ENCODE peak calls at places on chromosomes 5 and 9, in four cellular contexts. K is EH; B is lung microvascular endothelial cell; C is CD4-positive, CD25-positive, alpha-beta regulatory T cell. H is an unnamed sample.

GRCh38 chr9:123395276-123396006 is 39.4 kb downstream of the CRB2 start:
- DNase-seq in K (no peak), B (no peak), C (no peak), H (no peak)

GRCh38 chr9:98502976-98503325 is 205.8 kb downstream of the GABBR2 start:
- DNase-seq in K (peak), B (peak), C (no peak), H (no peak)

GRCh38 chr5:4547547-4547946 is 592.6 kb upstream of the ADAMTS16 start:
- DNase-seq in K (no peak), B (no peak), C (no peak), H (no peak)

GRCh38 chr5:145244251-145244650 is 590.9 kb downstream of the PRELID2 start:
- DNase-seq in K (no peak), B (no peak), C (no peak), H (no peak)

GRCh38 chr9:9920425-9920824 is 692.4 kb downstream of the PTPRD start:
- DNase-seq in K (no peak), B (no peak), C (no peak), H (no peak)

GRCh38 chr5:40223884-40224402 is 455.8 kb upstream of the PTGER4 start:
- DNase-seq in K (peak), B (peak), C (no peak), H (no peak)

GRCh38 chr5:8851101-8851500 is 694.8 kb downstream of the SEMA5A start:
- DNase-seq in K (peak), B (no peak), C (no peak), H (no peak)

GRCh38 chr5:62605638-62606037 is 27.0 kb downstream of the LRRC70 start:
- DNase-seq in K (no peak), B (no peak), C (no peak), H (no peak)

GRCh38 chr9:88748566-88749238 is 213.7 kb downstream of the NXNL2 start:
- DNase-seq in K (peak), B (no peak), C (no peak), H (no peak)

GRCh38 chr9:83707518-83707767 is 315 bp downstream of the UBQLN1 start:
- DNase-seq in K (peak), B (no peak), C (no peak), H (no peak)

GRCh38 chr9:75390951-75391350 is 302.6 kb downstream of the OSTF1 start:
- DNase-seq in K (no peak), B (no peak), C (no peak), H (no peak)

GRCh38 chr5:27026791-27027190 is 11.6 kb downstream of the CDH9 start:
- DNase-seq in K (no peak), B (no peak), C (no peak), H (no peak)

GRCh38 chr5:177087707-177088005 is 941 bp downstream of the FGFR4 start:
- DNase-seq in K (no peak), B (no peak), C (no peak), H (no peak)

GRCh38 chr9:131980267-131980916 is 99.3 kb downstream of the MED27 start:
- DNase-seq in K (no peak), B (no peak), C (no peak), H (no peak)

GRCh38 chr9:71769175-71770165 is 1.2 kb upstream of the CEMIP2 start:
- DNase-seq in K (peak), B (peak), C (peak), H (peak)

GRCh38 chr5:120139039-120139438 is 325.1 kb upstream of the PRR16 start:
- DNase-seq in K (peak), B (peak), C (no peak), H (no peak)

GRCh38 chr5:372556-372910 is 51.0 kb downstream of the AHRR start:
- DNase-seq in K (no peak), B (no peak), C (no peak), H (no peak)

GRCh38 chr5:89315194-89315593 is 432.2 kb upstream of the MEF2C start:
- DNase-seq in K (no peak), B (no peak), C (no peak), H (peak)

GRCh38 chr5:133035224-133035623 is 8.9 kb upstream of the ZCCHC10 start:
- DNase-seq in K (no peak), B (no peak), C (no peak), H (no peak)

GRCh38 chr5:128537306-128537998 is 593 bp downstream of the FBN2 start:
- DNase-seq in K (peak), B (peak), C (no peak), H (no peak)

GRCh38 chr9:103821115-103821514 is 273.0 kb upstream of the SMC2 start:
- DNase-seq in K (no peak), B (no peak), C (no peak), H (no peak)

GRCh38 chr5:96844476-96844990 is 31.8 kb upstream of the ERAP2 start:
- DNase-seq in K (peak), B (no peak), C (no peak), H (no peak)

GRCh38 chr9:26975728-26976707 is 19.8 kb downstream of the IFT74 start:
- DNase-seq in K (peak), B (peak), C (peak), H (no peak)

GRCh38 chr9:8560560-8561525 is 761.3 kb upstream of the DMAC1 start:
- DNase-seq in K (no peak), B (no peak), C (no peak), H (no peak)

GRCh38 chr9:91474656-91475055 is 51.0 kb upstream of the NFIL3 start:
- DNase-seq in K (no peak), B (no peak), C (no peak), H (no peak)

GRCh38 chr5:7878381-7878873 is 9.5 kb downstream of the MTRR start:
- DNase-seq in K (peak), B (no peak), C (no peak), H (peak)

GRCh38 chr5:65013141-65013540 is 244.4 kb downstream of the CWC27 start:
- DNase-seq in K (peak), B (peak), C (no peak), H (no peak)

GRCh38 chr9:85516976-85517637 is 224.6 kb downstream of the AGTPBP1 start:
- DNase-seq in K (no peak), B (no peak), C (no peak), H (no peak)